ENCODE peak calls at places on chromosomes 5 and 9, in nine cellular contexts. Q is lung microvascular endothelial cell, E is mucosa of descending colon, K is NCI-H1105 treated with DMSO at 0.1 percent for 48 hours, F is right cardiac atrium, Z is heart right ventricle, L is nucleus accumbens, N is A549, W is AG08395. J is an unnamed sample.

GRCh38 chr5:54215233-54215736 is 95.1 kb downstream of the ARL15 start:
- DNase-seq in Q (no peak), E (no peak), K (no peak), F (no peak), Z (no peak), L (no peak), N (no peak), W (no peak), J (no peak)

GRCh38 chr5:173327084-173327947 is 898 bp downstream of the STC2 start:
- DNase-seq in Q (peak), E (no peak), K (no peak), F (no peak), Z (no peak), L (no peak), N (peak), W (no peak), J (peak)

GRCh38 chr5:178546675-178547033 is 43.5 kb downstream of the COL23A1 start:
- DNase-seq in Q (no peak), E (no peak), K (no peak), F (peak), Z (peak), L (no peak), N (no peak), W (no peak), J (no peak)

GRCh38 chr5:136065588-136065987 is 36.8 kb downstream of the TGFBI start:
- DNase-seq in Q (no peak), E (no peak), K (no peak), F (no peak), Z (no peak), L (no peak), N (no peak), W (no peak), J (no peak)

GRCh38 chr5:137091473-137091872 is 407.7 kb downstream of the SPOCK1 start:
- DNase-seq in Q (no peak), E (no peak), K (peak), F (no peak), Z (peak), L (no peak), N (no peak), W (no peak), J (no peak)

GRCh38 chr5:159878988-159879471 is 37.3 kb upstream of the ADRA1B start:
- DNase-seq in Q (peak), E (peak), K (no peak), F (peak), Z (peak), L (no peak), N (peak), W (peak), J (no peak)

GRCh38 chr5:55344392-55344992 is 36.7 kb downstream of the MTREX start:
- DNase-seq in Q (peak), E (no peak), K (peak), F (peak), Z (peak), L (no peak), N (peak), W (peak), J (peak)

GRCh38 chr9:126395439-126396212 is 69.0 kb downstream of the MVB12B start:
- DNase-seq in Q (peak), E (no peak), K (no peak), F (no peak), Z (no peak), L (no peak), N (peak), W (peak), J (no peak)

GRCh38 chr5:84255318-84255717 is 129.4 kb downstream of the EDIL3 start:
- DNase-seq in Q (peak), E (no peak), K (peak), F (no peak), Z (no peak), L (no peak), N (no peak), W (peak), J (no peak)

GRCh38 chr5:32628049-32628803 is 42.9 kb downstream of the SUB1 start:
- DNase-seq in Q (no peak), E (no peak), K (no peak), F (no peak), Z (peak), L (no peak), N (no peak), W (no peak), J (no peak)

GRCh38 chr5:52856564-52856963 is 68.8 kb downstream of the ITGA1 start:
- DNase-seq in Q (no peak), E (no peak), K (no peak), F (no peak), Z (no peak), L (no peak), N (no peak), W (peak), J (no peak)

GRCh38 chr5:78129632-78130031 is 164.9 kb downstream of the AP3B1 start:
- DNase-seq in Q (no peak), E (no peak), K (no peak), F (no peak), Z (no peak), L (no peak), N (no peak), W (no peak), J (no peak)

GRCh38 chr5:179495906-179496455 is 54.4 kb upstream of the RUFY1 start:
- DNase-seq in Q (no peak), E (no peak), K (no peak), F (no peak), Z (no peak), L (no peak), N (no peak), W (no peak), J (no peak)

GRCh38 chr5:157545911-157546310 is 29.7 kb downstream of the ADAM19 start:
- DNase-seq in Q (no peak), E (no peak), K (no peak), F (no peak), Z (no peak), L (no peak), N (no peak), W (no peak), J (no peak)